ENCODE peak calls at places on chromosomes 7 and 10, in four cellular contexts. S, G, A and Q are unnamed samples. For H3K27me3 and H3K36me3, the result is how much of the 10 kb centered on the place peaks cover.

GRCh38 chr10:78947226-78947625 is 121.5 kb upstream of the ZMIZ1 start:
- DNase-seq in A (no peak), G (no peak), S (no peak), Q (no peak)

GRCh38 chr10:369441-370221 is 234.4 kb downstream of the ZMYND11 start:
- DNase-seq in S (peak), G (peak), A (no peak), Q (no peak)

GRCh38 chr10:87661861-87662785 is 2.4 kb downstream of the PAPSS2 start:
- DNase-seq in S (no peak), A (no peak), G (peak), Q (no peak)

GRCh38 chr10:22475857-22476600 is 130.7 kb downstream of the SPAG6 start:
- DNase-seq in G (peak), A (peak), S (no peak), Q (peak)

GRCh38 chr7:38465946-38466345 is 165.2 kb downstream of the AMPH start:
- DNase-seq in S (no peak), G (peak), A (no peak), Q (no peak)

GRCh38 chr10:48551796-48552591 is 52.9 kb downstream of the ARHGAP22 start:
- DNase-seq in A (no peak), G (peak), S (no peak), Q (no peak)

GRCh38 chr10:3803884-3804741 is 19.1 kb upstream of the KLF6 start:
- DNase-seq in A (peak), G (peak), S (no peak), Q (no peak)

GRCh38 chr10:50312464-50313437 is 61.4 kb upstream of the ASAH2 start:
- DNase-seq in S (no peak), A (no peak), G (peak), Q (no peak)

GRCh38 chr10:67861750-67862460 is 22.6 kb upstream of the SIRT1 start:
- DNase-seq in S (no peak), G (no peak), A (no peak), Q (no peak)

GRCh38 chr10:128140425-128140824 is 14.2 kb upstream of the MKI67 start:
- DNase-seq in S (no peak), A (no peak), G (no peak), Q (no peak)

GRCh38 chr7:106421181-106421762 is 136.5 kb upstream of the NAMPT start:
- DNase-seq in A (no peak), S (peak), G (peak), Q (peak)

GRCh38 chr7:149431486-149432120 is 29.3 kb downstream of the ZNF777 start:
- DNase-seq in A (no peak), G (no peak), S (peak), Q (no peak)

GRCh38 chr7:107372298-107372697 is 97.6 kb upstream of the GPR22 start:
- DNase-seq in G (peak), A (no peak), S (no peak), Q (no peak)

GRCh38 chr7:8146156-8146555 is 115.8 kb downstream of the ICA1 start:
- DNase-seq in G (no peak), A (no peak), S (no peak), Q (no peak)

GRCh38 chr7:51732951-51733350 is 416.3 kb upstream of the COBL start:
- DNase-seq in S (no peak), G (no peak), A (no peak), Q (no peak)

GRCh38 chr7:157589680-157590079 is 252.9 kb downstream of the DNAJB6 start:
- DNase-seq in A (no peak), G (no peak), S (peak), Q (no peak)

GRCh38 chr7:47153571-47153970 is 428.3 kb downstream of the TNS3 start:
- DNase-seq in S (no peak), G (no peak), A (no peak), Q (peak)

GRCh38 chr7:149334219-149334618 is 72.2 kb downstream of the ZNF783 start:
- DNase-seq in G (no peak), A (no peak), S (no peak), Q (no peak)

GRCh38 chr10:71260622-71261325 is 48.4 kb downstream of the UNC5B start:
- DNase-seq in S (peak), A (no peak), G (peak), Q (no peak)

GRCh38 chr10:533611-534566 is 155.6 kb downstream of the DIP2C start:
- DNase-seq in G (no peak), S (peak), A (no peak), Q (no peak)

GRCh38 chr7:139566736-139567646 is 43.5 kb downstream of the CLEC2L start:
- DNase-seq in A (no peak), G (no peak), S (no peak), Q (no peak)

GRCh38 chr10:78964952-78965633 is 103.7 kb upstream of the ZMIZ1 start:
- DNase-seq in S (peak), G (peak), A (no peak), Q (no peak)

GRCh38 chr7:47495269-47495875 is 86.5 kb downstream of the TNS3 start:
- DNase-seq in S (peak), G (no peak), A (no peak), Q (no peak)

GRCh38 chr7:158266426-158266816 is 321.2 kb downstream of the PTPRN2 start:
- DNase-seq in A (no peak), S (peak), G (no peak), Q (no peak)

GRCh38 chr7:155860840-155861479 is 48.7 kb upstream of the SHH start:
- DNase-seq in A (no peak), S (no peak), G (peak), Q (peak)

GRCh38 chr10:29257106-29257783 is 31.6 kb upstream of the LYZL1 start:
- DNase-seq in A (no peak), G (peak), S (peak), Q (no peak)

GRCh38 chr10:133087045-133087678 is 562 bp upstream of the ADGRA1 start:
- DNase-seq in A (no peak), S (no peak), G (no peak), Q (no peak)
- H3K27me3 ChIP-seq in A (under half), S (under half), G (half or more), Q (under half)

DNA sequence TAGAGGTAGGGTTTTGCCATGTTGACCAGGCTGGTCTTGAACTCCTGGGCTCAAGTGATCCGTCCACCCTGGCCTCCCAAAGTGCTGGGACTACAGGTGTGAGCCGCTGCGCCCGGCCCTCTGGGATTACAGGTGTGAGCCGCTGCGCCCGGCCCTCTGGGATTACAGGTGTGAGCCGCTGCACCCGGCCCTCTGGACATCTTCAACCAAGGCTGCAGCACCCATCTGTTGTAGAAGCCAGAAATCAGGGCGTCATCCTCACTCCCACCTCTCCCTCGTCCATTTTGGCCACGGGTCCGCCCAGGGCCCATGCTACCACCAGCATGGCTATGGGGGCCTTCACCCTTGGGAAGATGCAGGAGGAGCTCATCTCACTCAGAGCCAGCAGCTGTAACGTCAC is 38.5 kb upstream of the EBF3 start:
- DNase-seq in S (no peak), A (no peak), G (no peak), Q (no peak)
- H3K36me3 ChIP-seq in S (under half), A (under half), G (under half), Q (under half)

GRCh38 chr10:129965418-129965793 is 1.3 kb upstream of the EBF3 start:
- DNase-seq in S (no peak), G (no peak), A (no peak), Q (no peak)

GRCh38 chr10:129963831-129964501 is at the start of gene EBF3:
- DNase-seq in S (peak), G (peak), A (no peak), Q (no peak)

GRCh38 chr10:129966370-129966769 is 2.3 kb upstream of the EBF3 start:
- DNase-seq in G (no peak), S (no peak), A (no peak), Q (no peak)

GRCh38 chr10:129965940-129966339 is 1.9 kb upstream of the EBF3 start:
- DNase-seq in A (no peak), S (no peak), G (no peak), Q (no peak)

DNA sequence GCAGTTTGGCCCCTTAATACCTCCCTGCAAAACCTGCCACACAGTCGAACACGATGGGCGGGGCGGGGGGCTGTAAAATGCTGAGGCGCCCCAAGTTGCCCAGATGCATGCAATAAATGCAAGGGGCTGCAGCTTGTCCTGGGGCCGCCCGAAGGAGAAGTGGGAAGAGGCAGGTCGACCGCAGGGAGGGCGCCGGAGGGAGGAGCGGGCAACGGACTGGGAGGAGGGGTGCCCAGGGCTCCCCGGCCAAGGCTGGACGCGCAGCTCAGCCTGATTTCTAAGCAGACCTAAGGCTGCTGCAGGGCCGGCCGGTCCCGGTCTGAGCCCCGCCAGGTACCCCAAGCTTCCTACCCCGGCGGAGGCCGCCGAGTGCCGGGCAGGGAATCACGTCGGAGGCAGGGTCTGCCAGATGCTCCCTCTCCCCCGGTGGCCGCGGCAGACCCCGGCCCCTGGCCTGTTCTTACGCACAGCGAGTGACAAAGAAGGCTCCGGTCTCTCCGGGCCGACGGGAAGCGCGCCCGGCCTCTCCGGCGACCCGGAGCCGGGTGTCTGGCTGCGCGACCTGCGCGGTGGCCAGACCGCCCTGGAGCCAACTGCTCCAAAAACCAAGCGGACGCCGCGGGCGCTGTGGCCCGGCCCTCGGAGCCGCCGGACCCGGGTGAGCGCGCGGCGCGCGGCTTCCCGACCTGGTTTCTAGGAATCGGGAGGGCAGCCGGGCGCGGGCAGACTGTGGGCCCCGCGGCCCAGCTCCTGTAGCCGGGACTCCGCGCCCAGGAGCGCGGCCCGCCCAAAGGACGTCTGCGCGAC is 740 bp upstream of the EBF3 start:
- DNase-seq in A (no peak), G (no peak), S (no peak), Q (no peak)
- H3K27me3 ChIP-seq in A (under half), G (half or more), S (under half), Q (under half)

GRCh38 chr7:17253885-17254284 is 44.6 kb upstream of the AHR start:
- DNase-seq in G (no peak), A (no peak), S (no peak), Q (no peak)

GRCh38 chr7:17255930-17256329 is 42.5 kb upstream of the AHR start:
- DNase-seq in A (no peak), S (no peak), G (no peak), Q (no peak)

DNA sequence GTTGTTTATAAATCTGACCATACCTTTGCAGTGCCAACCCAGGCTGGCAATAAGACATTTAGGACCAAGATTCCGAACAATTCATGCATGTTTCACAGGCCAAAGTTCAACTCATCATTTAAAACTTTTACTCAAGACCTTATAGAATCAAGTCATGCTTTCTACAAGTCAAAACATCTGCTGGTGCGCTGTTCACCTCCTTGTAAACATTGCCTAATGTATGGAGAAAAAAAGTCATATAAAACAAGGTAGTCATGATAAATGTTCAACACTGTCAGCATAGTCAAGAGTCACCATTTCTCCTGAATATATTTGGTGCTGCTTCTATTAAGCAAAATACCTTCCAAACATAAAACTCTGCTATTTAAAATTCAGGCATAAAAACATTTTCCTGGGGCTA is 42.1 kb upstream of the AHR start:
- DNase-seq in A (no peak), S (no peak), G (no peak), Q (no peak)
- H3K36me3 ChIP-seq in A (under half), S (under half), G (under half), Q (under half)

GRCh38 chr7:153393666-153394065 is 634.1 kb downstream of the ACTR3B start:
- DNase-seq in G (no peak), A (no peak), S (no peak), Q (no peak)
- H3K27me3 ChIP-seq in G (under half), A (under half), S (under half), Q (under half)

GRCh38 chr10:95329296-95329695 is 38.5 kb upstream of the PDLIM1 start:
- DNase-seq in S (no peak), G (no peak), A (no peak), Q (no peak)

GRCh38 chr10:95332666-95333249 is 42.0 kb upstream of the PDLIM1 start:
- DNase-seq in S (no peak), G (no peak), A (no peak), Q (no peak)

GRCh38 chr10:95330966-95331453 is 40.2 kb upstream of the PDLIM1 start:
- DNase-seq in G (no peak), S (no peak), A (no peak), Q (no peak)

GRCh38 chr10:95333997-95334792 is 43.4 kb upstream of the PDLIM1 start:
- DNase-seq in A (no peak), G (peak), S (peak), Q (peak)

GRCh38 chr10:95331596-95332130 is 40.9 kb upstream of the PDLIM1 start:
- DNase-seq in S (no peak), G (no peak), A (no peak), Q (no peak)
- H3K36me3 ChIP-seq in S (under half), G (under half), A (under half), Q (under half)

GRCh38 chr7:27126596-27127327 is 3.8 kb downstream of the HOXA4 start:
- DNase-seq in G (no peak), S (no peak), A (no peak), Q (no peak)
- H3K27me3 ChIP-seq in G (under half), S (under half), A (under half), Q (under half)

DNA sequence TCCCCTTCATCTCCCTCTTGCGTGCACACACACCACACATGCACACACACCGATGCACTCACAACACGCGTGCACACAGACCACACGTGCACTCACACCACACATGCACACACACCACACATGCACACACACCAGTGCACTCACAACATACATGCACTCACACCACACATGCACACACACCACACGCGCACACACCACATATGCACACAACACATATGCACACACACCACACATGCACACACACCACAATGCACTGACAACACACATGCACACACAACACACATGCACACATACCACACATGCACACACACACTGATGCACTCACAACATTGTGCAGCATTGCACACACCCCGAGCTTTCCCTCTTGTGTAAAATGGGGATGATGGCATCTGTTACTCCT is 68.1 kb downstream of the TRRAP start:
- DNase-seq in S (no peak), A (no peak), G (no peak), Q (no peak)
- H3K36me3 ChIP-seq in S (under half), A (half or more), G (half or more), Q (half or more)

DNA sequence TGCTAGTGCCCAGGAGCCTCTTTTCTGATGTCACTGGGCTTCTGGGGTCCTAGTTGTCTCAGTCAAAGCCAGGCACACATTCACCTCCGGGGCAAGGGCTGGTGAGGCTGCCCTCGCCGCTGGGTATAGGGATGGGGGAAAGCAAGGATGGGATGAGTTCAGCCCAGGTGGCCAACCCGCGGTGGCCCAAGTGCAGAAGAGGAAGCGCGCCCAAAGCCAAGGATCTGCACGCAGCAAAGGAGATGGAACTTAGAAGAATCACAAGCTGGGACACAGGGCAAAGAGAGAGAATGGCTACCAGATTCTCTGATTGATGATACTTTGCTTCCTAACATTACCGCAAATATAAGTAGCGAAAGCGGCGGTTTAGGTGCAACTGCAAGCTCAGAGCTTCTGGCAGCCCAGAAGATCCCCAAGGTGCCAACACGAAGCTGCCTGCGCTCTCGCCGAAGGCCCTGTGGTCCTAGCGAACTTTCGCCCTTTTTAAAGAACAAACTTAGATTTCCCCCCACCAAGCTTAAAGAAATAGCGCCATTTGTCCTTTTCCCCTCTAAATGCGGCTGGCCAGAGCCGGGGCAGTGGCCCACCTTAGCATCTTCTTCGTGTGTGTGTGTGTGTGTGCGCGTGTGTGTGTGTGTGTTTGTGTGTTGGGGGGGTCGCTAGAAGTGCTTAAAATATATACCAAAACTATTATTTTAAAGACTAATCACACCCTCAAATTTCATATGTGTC is 911 bp upstream of the MKX start:
- DNase-seq in G (peak), S (no peak), A (no peak), Q (no peak)
- H3K27me3 ChIP-seq in G (under half), S (under half), A (under half), Q (under half)